ENCODE peak calls at places on chromosomes 7 and 10, in nine cellular contexts. K is CD8-positive, alpha-beta T cell; B is upper lobe of right lung; P is naive thymus-derived CD4-positive, alpha-beta T cell; T is stomach; F is ovary; X is fibroblast of lung; O is cardiac muscle cell; E is effector memory CD4-positive, alpha-beta T cell. D is an unnamed sample. For H3K36me3 and H3K4me1, the result is how much of the 10 kb centered on the place peaks cover.

GRCh38 chr10:32204606-32205005 is 142.4 kb downstream of the EPC1 start:
- DNase-seq in K (no peak), T (no peak), F (no peak), O (no peak), P (no peak), B (no peak), X (no peak), E (no peak), D (no peak)

GRCh38 chr10:123301077-123301875 is 147.1 kb downstream of the BUB3 start:
- DNase-seq in F (no peak), B (no peak), T (no peak), E (no peak), X (peak), P (no peak), K (no peak), O (no peak), D (peak)

GRCh38 chr7:117217636-117218035 is 105.2 kb downstream of the WNT2 start:
- DNase-seq in E (no peak), X (peak), B (no peak), T (no peak), P (no peak), F (no peak), O (no peak), K (no peak), D (no peak)

GRCh38 chr7:26090927-26091519 is 61.0 kb upstream of the NFE2L3 start:
- DNase-seq in O (peak), T (no peak), K (no peak), F (no peak), X (peak), P (peak), E (no peak), B (no peak), D (peak)

GRCh38 chr10:103543617-103544525 is 50.4 kb downstream of the NEURL1 start:
- DNase-seq in K (no peak), E (no peak), P (no peak), X (no peak), T (peak), F (no peak), O (no peak), B (peak), D (no peak)

GRCh38 chr10:124493191-124493936 is 31.7 kb downstream of the LHPP start:
- DNase-seq in T (no peak), E (no peak), F (no peak), B (no peak), X (no peak), K (no peak), O (peak), P (no peak), D (no peak)

GRCh38 chr7:94054130-94054529 is 50.0 kb upstream of the BET1 start:
- DNase-seq in F (no peak), T (no peak), X (peak), O (peak), B (no peak), E (no peak), P (no peak), K (no peak), D (no peak)

GRCh38 chr7:84261509-84261908 is 66.9 kb upstream of the SEMA3A start:
- DNase-seq in P (no peak), T (no peak), E (no peak), F (no peak), O (no peak), X (no peak), K (no peak), B (no peak), D (no peak)

GRCh38 chr7:28958235-28958945 is at the start of gene TRIL:
- DNase-seq in F (peak), B (peak), K (no peak), P (no peak), X (peak), E (no peak), O (peak), T (peak), D (peak)

GRCh38 chr10:3398825-3399646 is 226.5 kb upstream of the PITRM1 start:
- DNase-seq in P (no peak), E (no peak), O (no peak), F (no peak), B (peak), T (no peak), K (no peak), X (no peak), D (peak)

GRCh38 chr10:93420091-93420490 is 62.0 kb downstream of the MYOF start:
- DNase-seq in T (no peak), X (peak), E (no peak), P (no peak), K (no peak), F (no peak), O (peak), B (no peak), D (no peak)

GRCh38 chr7:130925136-130925794 is 191.3 kb upstream of the KLF14 start:
- DNase-seq in K (no peak), F (no peak), X (no peak), B (no peak), T (no peak), P (no peak), E (no peak), O (no peak), D (no peak)

GRCh38 chr10:69712346-69712745 is 82.3 kb downstream of the FAM241B start:
- DNase-seq in O (no peak), B (peak), T (no peak), K (no peak), X (no peak), E (no peak), F (no peak), P (no peak), D (no peak)

GRCh38 chr10:5159126-5159525 is 25.8 kb downstream of the AKR1C8 start:
- DNase-seq in B (no peak), P (no peak), O (no peak), K (no peak), T (no peak), E (no peak), X (no peak), F (no peak), D (no peak)

GRCh38 chr7:78497730-78498129 is 699.2 kb downstream of the PHTF2 start:
- DNase-seq in E (no peak), K (no peak), P (no peak), B (no peak), T (no peak), X (no peak), F (no peak), O (no peak), D (no peak)

GRCh38 chr10:5571826-5572225 is 47.1 kb downstream of the CALML3 start:
- DNase-seq in E (no peak), T (no peak), K (no peak), O (no peak), X (no peak), P (no peak), B (peak), F (no peak), D (no peak)

GRCh38 chr7:114530074-114530611 is 115.5 kb downstream of the FOXP2 start:
- DNase-seq in O (no peak), T (no peak), E (no peak), P (no peak), F (no peak), K (no peak), B (no peak), X (peak), D (peak)

GRCh38 chr10:37704566-37704965 is 152.8 kb downstream of the ZNF248 start:
- DNase-seq in O (no peak), F (no peak), X (no peak), E (no peak), B (peak), T (no peak), K (no peak), P (no peak), D (no peak)

GRCh38 chr10:1151071-1152033 is 95.2 kb downstream of the WDR37 start:
- DNase-seq in P (no peak), K (no peak), B (peak), O (no peak), E (no peak), X (no peak), T (peak), F (no peak), D (no peak)

GRCh38 chr7:128863433-128863989 is 855 bp downstream of the ATP6V1F start:
- DNase-seq in P (peak), O (peak), B (no peak), F (no peak), T (peak), E (peak), K (no peak), X (peak), D (peak)

GRCh38 chr10:100568937-100569336 is 33.2 kb downstream of the HIF1AN start:
- DNase-seq in E (no peak), B (no peak), T (no peak), K (no peak), F (no peak), X (no peak), O (no peak), P (no peak), D (no peak)

GRCh38 chr10:43220971-43221418 is 45.9 kb downstream of the RASGEF1A start:
- DNase-seq in K (no peak), B (peak), F (no peak), T (no peak), X (no peak), O (no peak), P (no peak), E (no peak), D (no peak)

GRCh38 chr7:90958669-90959068 is 305.6 kb upstream of the FZD1 start:
- DNase-seq in B (no peak), O (no peak), T (no peak), F (no peak), P (no peak), K (no peak), E (no peak), X (peak), D (no peak)

GRCh38 chr10:58371473-58371872 is 13.7 kb upstream of the TFAM start:
- DNase-seq in B (no peak), O (no peak), F (no peak), T (no peak), P (no peak), E (no peak), K (no peak), X (no peak), D (no peak)

GRCh38 chr10:26725837-26726727 is 28.6 kb downstream of the PDSS1 start:
- DNase-seq in X (peak), B (peak), T (peak), K (no peak), P (peak), E (no peak), F (peak), O (peak), D (peak)

GRCh38 chr10:117132751-117133231 is 5.3 kb downstream of the VAX1 start:
- DNase-seq in O (peak), P (no peak), E (no peak), K (no peak), F (no peak), X (no peak), T (no peak), B (no peak), D (no peak)

GRCh38 chr7:7527047-7527446 is 8.6 kb downstream of the COL28A1 start:
- DNase-seq in F (no peak), B (no peak), E (no peak), P (no peak), X (no peak), K (no peak), O (no peak), T (no peak), D (no peak)

GRCh38 chr10:108422286-108422685 is 1257.8 kb upstream of the SORCS1 start:
- DNase-seq in X (no peak), E (no peak), K (no peak), F (no peak), T (no peak), O (no peak), P (no peak), B (no peak), D (no peak)

GRCh38 chr10:84097787-84098353 is 41.4 kb upstream of the GHITM start:
- DNase-seq in B (no peak), K (no peak), E (no peak), T (no peak), X (peak), F (no peak), O (peak), P (no peak), D (peak)

GRCh38 chr10:13390604-13391522 is 42.8 kb upstream of the SEPHS1 start:
- DNase-seq in F (no peak), O (no peak), K (no peak), B (no peak), X (peak), P (no peak), E (no peak), T (no peak), D (no peak)

GRCh38 chr7:35699906-35700305 is 5.0 kb upstream of the HERPUD2 start:
- DNase-seq in B (no peak), K (no peak), F (no peak), T (no peak), O (no peak), P (no peak), X (no peak), E (no peak), D (no peak)

GRCh38 chr10:29517352-29517923 is 117.3 kb downstream of the SVIL start:
- DNase-seq in K (no peak), P (no peak), F (peak), O (peak), X (peak), E (no peak), B (no peak), T (no peak), D (peak)

GRCh38 chr7:2010551-2011265 is 222.0 kb downstream of the MAD1L1 start:
- DNase-seq in P (no peak), O (no peak), T (no peak), K (no peak), E (no peak), B (peak), X (no peak), F (no peak), D (no peak)

GRCh38 chr10:116170815-116171250 is 102.2 kb downstream of the GFRA1 start:
- DNase-seq in P (no peak), E (no peak), X (peak), F (no peak), K (no peak), T (no peak), O (no peak), B (no peak), D (peak)

GRCh38 chr7:129514683-129515082 is 12.4 kb downstream of the SMKR1 start:
- DNase-seq in B (no peak), F (no peak), K (no peak), E (no peak), X (no peak), O (no peak), T (no peak), P (no peak), D (no peak)

GRCh38 chr10:18104223-18104872 is 35.9 kb upstream of the CACNB2 start:
- DNase-seq in O (peak), K (no peak), P (peak), B (peak), E (no peak), F (peak), T (peak), X (peak), D (peak)

GRCh38 chr7:93856319-93856718 is 34.2 kb downstream of the TFPI2 start:
- DNase-seq in P (no peak), E (no peak), B (no peak), T (no peak), F (no peak), X (peak), O (no peak), K (no peak), D (no peak)

GRCh38 chr10:130378556-130379400 is 242.6 kb downstream of the GLRX3 start:
- DNase-seq in E (no peak), P (no peak), T (no peak), B (no peak), O (no peak), F (no peak), X (no peak), K (no peak), D (peak)

DNA sequence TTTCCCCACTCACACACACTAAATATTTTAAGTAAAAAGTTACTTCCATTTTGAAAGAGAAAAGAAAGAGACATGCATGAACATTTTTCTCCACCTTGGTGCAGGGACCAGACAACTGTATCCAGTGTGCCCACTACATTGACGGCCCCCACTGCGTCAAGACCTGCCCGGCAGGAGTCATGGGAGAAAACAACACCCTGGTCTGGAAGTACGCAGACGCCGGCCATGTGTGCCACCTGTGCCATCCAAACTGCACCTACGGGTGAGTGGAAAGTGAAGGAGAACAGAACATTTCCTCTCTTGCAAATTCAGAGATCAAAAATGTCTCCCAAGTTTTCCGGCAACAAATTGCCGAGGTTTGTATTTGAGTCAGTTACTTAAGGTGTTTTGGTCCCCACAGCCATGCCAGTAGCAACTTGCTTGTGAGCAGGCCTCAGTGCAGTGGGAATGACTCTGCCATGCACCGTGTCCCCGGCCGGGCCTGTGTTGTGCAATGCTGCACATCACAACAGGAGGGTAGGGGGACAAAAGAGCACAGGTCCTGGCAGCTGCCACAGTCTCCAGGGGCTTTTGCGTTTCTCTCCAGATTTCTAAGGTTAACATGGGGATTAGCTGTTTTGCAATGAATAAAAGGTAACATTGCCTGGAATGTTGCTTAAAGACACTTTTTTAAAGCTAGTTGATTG is 146.5 kb downstream of the EGFR start:
- DNase-seq in X (no peak), P (no peak), O (no peak), E (no peak), T (no peak), K (no peak), B (no peak), F (no peak), D (no peak)
- H3K36me3 ChIP-seq in X (under half), P (under half), O (under half), E (under half), T (under half), K (under half), B (half or more), F (under half), D (under half)

DNA sequence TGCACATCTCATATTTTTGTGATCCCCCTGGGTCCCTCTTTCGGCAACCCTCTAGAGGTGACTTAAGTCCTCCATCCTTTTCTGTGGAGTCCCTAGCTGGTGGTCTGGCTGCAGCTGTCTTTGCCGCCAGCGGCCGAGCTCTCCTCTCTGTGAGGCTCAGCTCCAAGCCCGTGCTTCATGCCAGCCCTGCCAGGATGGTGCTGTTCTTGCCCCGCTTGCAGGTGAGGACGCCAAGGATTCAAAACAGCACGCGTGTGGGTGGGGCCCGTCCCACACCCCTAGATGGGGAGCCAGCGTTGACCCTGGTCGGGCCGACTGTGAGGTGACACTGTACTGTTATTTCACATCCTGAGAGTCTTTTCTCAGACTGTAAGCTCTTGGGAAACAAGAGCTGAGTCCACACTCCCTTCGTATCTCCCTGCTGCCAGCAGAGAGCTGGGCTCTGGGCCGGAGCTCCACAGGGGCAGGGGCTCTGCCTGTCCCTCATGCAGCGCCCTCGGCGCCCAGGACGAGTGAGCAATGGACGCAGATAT is 36.6 kb upstream of the GJD4 start:
- DNase-seq in F (no peak), K (no peak), X (no peak), P (no peak), O (no peak), T (no peak), E (no peak), B (no peak), D (no peak)
- H3K27ac ChIP-seq in F (no peak), K (no peak), X (no peak), P (no peak), O (no peak), T (no peak), E (no peak), B (no peak), D (no peak)

DNA sequence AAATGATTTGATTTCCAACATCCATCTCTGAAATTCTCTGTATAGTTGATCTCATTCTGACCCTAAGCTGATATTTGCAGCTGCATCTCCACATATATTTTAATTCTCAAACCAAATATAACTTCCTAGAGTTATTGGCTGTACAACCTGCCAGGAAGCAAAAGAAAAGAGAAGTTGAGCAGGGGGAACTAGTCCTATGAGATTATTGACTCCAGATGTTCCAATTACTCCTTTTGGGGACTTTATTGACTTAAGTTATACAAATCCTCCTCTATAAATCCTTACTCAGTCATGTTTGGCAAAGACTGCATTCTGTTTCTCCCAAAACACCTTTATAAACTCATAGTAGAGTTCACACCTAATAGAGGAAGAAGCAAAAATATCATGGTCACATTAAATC is 599.4 kb upstream of the ANKRD30A start:
- DNase-seq in T (no peak), P (no peak), K (no peak), F (no peak), E (no peak), B (no peak), X (no peak), O (no peak), D (no peak)
- H3K4me1 ChIP-seq in T (under half), P (under half), K (under half), F (under half), E (under half), B (under half), X (under half), O (under half), D (under half)

DNA sequence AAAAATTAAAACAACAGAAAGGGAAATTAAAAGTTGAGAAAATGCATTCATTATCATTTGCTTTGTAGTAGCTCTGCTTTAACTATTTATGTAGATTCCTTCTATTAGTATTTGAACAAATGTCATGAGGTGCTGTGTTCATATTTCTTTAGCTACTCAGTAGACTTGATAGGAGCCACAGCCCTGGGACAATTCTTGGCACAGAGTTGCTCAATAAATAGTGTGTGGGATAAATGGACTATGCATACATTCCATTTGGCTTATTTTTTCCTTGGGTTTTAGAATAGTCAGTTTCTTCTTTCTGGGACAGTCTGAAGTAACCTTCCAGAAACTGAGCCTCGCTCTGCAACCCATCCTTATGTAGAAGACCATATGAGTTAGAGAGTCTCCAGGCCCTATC is 13.4 kb downstream of the RPP30 start:
- DNase-seq in X (peak), P (no peak), F (no peak), O (no peak), T (no peak), B (no peak), E (no peak), K (no peak), D (no peak)
- H3K36me3 ChIP-seq in X (under half), P (half or more), F (under half), O (under half), T (under half), B (half or more), E (half or more), K (under half), D (under half)

D was measured in SJCRH30.